ENCODE peak calls at places on chromosomes 3 and 15, in four cellular contexts. One of them, this sample, is unnamed.

GRCh38 chr15:33553157-33553556 is 242.4 kb downstream of the RYR3 start:
- DNase-seq in fibroblast of mammary gland: peak
- DNase-seq in choroid plexus epithelial cell: no peak
- DNase-seq in bronchial epithelial cell: no peak
- DNase-seq in this sample: no peak

GRCh38 chr3:125062904-125063618 is 7.3 kb upstream of the HEG1 start:
- DNase-seq in fibroblast of mammary gland: peak
- DNase-seq in choroid plexus epithelial cell: peak
- DNase-seq in bronchial epithelial cell: peak
- DNase-seq in this sample: peak

GRCh38 chr3:48268936-48269551 is 28.1 kb downstream of the ZNF589 start:
- DNase-seq in fibroblast of mammary gland: peak
- DNase-seq in choroid plexus epithelial cell: no peak
- DNase-seq in bronchial epithelial cell: peak
- DNase-seq in this sample: no peak

GRCh38 chr3:109117939-109118338 is at the start of gene MORC1:
- DNase-seq in fibroblast of mammary gland: no peak
- DNase-seq in choroid plexus epithelial cell: no peak
- DNase-seq in bronchial epithelial cell: no peak
- DNase-seq in this sample: no peak

GRCh38 chr3:58688563-58688962 is 22.0 kb upstream of the FAM3D start:
- DNase-seq in fibroblast of mammary gland: no peak
- DNase-seq in choroid plexus epithelial cell: no peak
- DNase-seq in bronchial epithelial cell: no peak
- DNase-seq in this sample: no peak

GRCh38 chr3:59432676-59433075 is 382.9 kb upstream of the CFAP20DC start:
- DNase-seq in fibroblast of mammary gland: peak
- DNase-seq in choroid plexus epithelial cell: peak
- DNase-seq in bronchial epithelial cell: peak
- DNase-seq in this sample: peak

GRCh38 chr3:11522398-11522715 is 121.4 kb downstream of the VGLL4 start:
- DNase-seq in fibroblast of mammary gland: peak
- DNase-seq in choroid plexus epithelial cell: peak
- DNase-seq in bronchial epithelial cell: peak
- DNase-seq in this sample: peak

GRCh38 chr3:47762233-47762632 is 19.5 kb downstream of the SMARCC1 start:
- DNase-seq in fibroblast of mammary gland: peak
- DNase-seq in choroid plexus epithelial cell: no peak
- DNase-seq in bronchial epithelial cell: no peak
- DNase-seq in this sample: no peak

GRCh38 chr3:28673438-28673837 is 324.8 kb upstream of the AZI2 start:
- DNase-seq in fibroblast of mammary gland: no peak
- DNase-seq in choroid plexus epithelial cell: no peak
- DNase-seq in bronchial epithelial cell: no peak
- DNase-seq in this sample: no peak

GRCh38 chr3:124707667-124708066 is 22.6 kb upstream of the UMPS start:
- DNase-seq in fibroblast of mammary gland: peak
- DNase-seq in choroid plexus epithelial cell: peak
- DNase-seq in bronchial epithelial cell: peak
- DNase-seq in this sample: peak

GRCh38 chr3:38165722-38166387 is 518 bp downstream of the OXSR1 start:
- DNase-seq in fibroblast of mammary gland: peak
- DNase-seq in choroid plexus epithelial cell: peak
- DNase-seq in bronchial epithelial cell: no peak
- DNase-seq in this sample: peak

GRCh38 chr15:25790003-25790660 is 73.0 kb downstream of the ATP10A start:
- DNase-seq in fibroblast of mammary gland: peak
- DNase-seq in choroid plexus epithelial cell: peak
- DNase-seq in bronchial epithelial cell: no peak
- DNase-seq in this sample: peak

GRCh38 chr3:170814822-170815221 is 55.2 kb downstream of the RPL22L1 start:
- DNase-seq in fibroblast of mammary gland: no peak
- DNase-seq in choroid plexus epithelial cell: no peak
- DNase-seq in bronchial epithelial cell: no peak
- DNase-seq in this sample: no peak

GRCh38 chr15:66400351-66400774 is 13.7 kb downstream of the MAP2K1 start:
- DNase-seq in fibroblast of mammary gland: peak
- DNase-seq in choroid plexus epithelial cell: peak
- DNase-seq in bronchial epithelial cell: peak
- DNase-seq in this sample: peak

GRCh38 chr3:52205727-52206372 is 7.9 kb downstream of the ALAS1 start:
- DNase-seq in fibroblast of mammary gland: peak
- DNase-seq in choroid plexus epithelial cell: no peak
- DNase-seq in bronchial epithelial cell: peak
- DNase-seq in this sample: no peak

GRCh38 chr15:54206586-54207321 is 228.5 kb downstream of the UNC13C start:
- DNase-seq in fibroblast of mammary gland: no peak
- DNase-seq in choroid plexus epithelial cell: no peak
- DNase-seq in bronchial epithelial cell: no peak
- DNase-seq in this sample: no peak

GRCh38 chr3:62833538-62833937 is 41.7 kb downstream of the CADPS start:
- DNase-seq in fibroblast of mammary gland: peak
- DNase-seq in choroid plexus epithelial cell: peak
- DNase-seq in bronchial epithelial cell: no peak
- DNase-seq in this sample: no peak

GRCh38 chr3:14801668-14802067 is 17.1 kb upstream of the FGD5 start:
- DNase-seq in fibroblast of mammary gland: no peak
- DNase-seq in choroid plexus epithelial cell: no peak
- DNase-seq in bronchial epithelial cell: no peak
- DNase-seq in this sample: no peak

GRCh38 chr3:192835818-192836468 is 81.7 kb downstream of the MB21D2 start:
- DNase-seq in fibroblast of mammary gland: peak
- DNase-seq in choroid plexus epithelial cell: peak
- DNase-seq in bronchial epithelial cell: no peak
- DNase-seq in this sample: peak

GRCh38 chr3:16145176-16145575 is 29.3 kb upstream of the GALNT15 start:
- DNase-seq in fibroblast of mammary gland: no peak
- DNase-seq in choroid plexus epithelial cell: no peak
- DNase-seq in bronchial epithelial cell: no peak
- DNase-seq in this sample: no peak

GRCh38 chr3:171187706-171188290 is 161.3 kb upstream of the SLC2A2 start:
- DNase-seq in fibroblast of mammary gland: peak
- DNase-seq in choroid plexus epithelial cell: peak
- DNase-seq in bronchial epithelial cell: peak
- DNase-seq in this sample: peak

GRCh38 chr3:65687741-65688140 is 351.0 kb downstream of the MAGI1 start:
- DNase-seq in fibroblast of mammary gland: no peak
- DNase-seq in choroid plexus epithelial cell: no peak
- DNase-seq in bronchial epithelial cell: no peak
- DNase-seq in this sample: no peak

GRCh38 chr15:99916668-99917223 is 183.5 kb upstream of the LYSMD4 start:
- DNase-seq in fibroblast of mammary gland: no peak
- DNase-seq in choroid plexus epithelial cell: no peak
- DNase-seq in bronchial epithelial cell: no peak
- DNase-seq in this sample: no peak

GRCh38 chr3:185685231-185686035 is 99.3 kb downstream of the SENP2 start:
- DNase-seq in fibroblast of mammary gland: no peak
- DNase-seq in choroid plexus epithelial cell: no peak
- DNase-seq in bronchial epithelial cell: no peak
- DNase-seq in this sample: no peak

GRCh38 chr3:14725564-14726420 is 50.9 kb downstream of the C3orf20 start:
- DNase-seq in fibroblast of mammary gland: peak
- DNase-seq in choroid plexus epithelial cell: peak
- DNase-seq in bronchial epithelial cell: no peak
- DNase-seq in this sample: no peak

GRCh38 chr3:169662215-169663070 is 1.1 kb downstream of the MECOM start:
- DNase-seq in fibroblast of mammary gland: peak
- DNase-seq in choroid plexus epithelial cell: peak
- DNase-seq in bronchial epithelial cell: peak
- DNase-seq in this sample: peak

GRCh38 chr3:36796896-36797295 is 32.5 kb upstream of the DCLK3 start:
- DNase-seq in fibroblast of mammary gland: peak
- DNase-seq in choroid plexus epithelial cell: peak
- DNase-seq in bronchial epithelial cell: peak
- DNase-seq in this sample: peak

GRCh38 chr15:48913141-48913540 is 35.2 kb downstream of the EID1 start:
- DNase-seq in fibroblast of mammary gland: no peak
- DNase-seq in choroid plexus epithelial cell: no peak
- DNase-seq in bronchial epithelial cell: peak
- DNase-seq in this sample: no peak

GRCh38 chr15:25248583-25249235 is 190.1 kb downstream of the UBE3A start:
- DNase-seq in fibroblast of mammary gland: no peak
- DNase-seq in choroid plexus epithelial cell: no peak
- DNase-seq in bronchial epithelial cell: no peak
- DNase-seq in this sample: no peak

GRCh38 chr15:39059886-39060285 is 495.3 kb upstream of the RASGRP1 start:
- DNase-seq in fibroblast of mammary gland: no peak
- DNase-seq in choroid plexus epithelial cell: no peak
- DNase-seq in bronchial epithelial cell: no peak
- DNase-seq in this sample: no peak

GRCh38 chr15:65550681-65551098 is 20.4 kb downstream of the HACD3 start:
- DNase-seq in fibroblast of mammary gland: peak
- DNase-seq in choroid plexus epithelial cell: peak
- DNase-seq in bronchial epithelial cell: no peak
- DNase-seq in this sample: peak

GRCh38 chr3:131386429-131386926 is 4.9 kb downstream of the NUDT16 start:
- DNase-seq in fibroblast of mammary gland: peak
- DNase-seq in choroid plexus epithelial cell: peak
- DNase-seq in bronchial epithelial cell: no peak
- DNase-seq in this sample: no peak

DNA sequence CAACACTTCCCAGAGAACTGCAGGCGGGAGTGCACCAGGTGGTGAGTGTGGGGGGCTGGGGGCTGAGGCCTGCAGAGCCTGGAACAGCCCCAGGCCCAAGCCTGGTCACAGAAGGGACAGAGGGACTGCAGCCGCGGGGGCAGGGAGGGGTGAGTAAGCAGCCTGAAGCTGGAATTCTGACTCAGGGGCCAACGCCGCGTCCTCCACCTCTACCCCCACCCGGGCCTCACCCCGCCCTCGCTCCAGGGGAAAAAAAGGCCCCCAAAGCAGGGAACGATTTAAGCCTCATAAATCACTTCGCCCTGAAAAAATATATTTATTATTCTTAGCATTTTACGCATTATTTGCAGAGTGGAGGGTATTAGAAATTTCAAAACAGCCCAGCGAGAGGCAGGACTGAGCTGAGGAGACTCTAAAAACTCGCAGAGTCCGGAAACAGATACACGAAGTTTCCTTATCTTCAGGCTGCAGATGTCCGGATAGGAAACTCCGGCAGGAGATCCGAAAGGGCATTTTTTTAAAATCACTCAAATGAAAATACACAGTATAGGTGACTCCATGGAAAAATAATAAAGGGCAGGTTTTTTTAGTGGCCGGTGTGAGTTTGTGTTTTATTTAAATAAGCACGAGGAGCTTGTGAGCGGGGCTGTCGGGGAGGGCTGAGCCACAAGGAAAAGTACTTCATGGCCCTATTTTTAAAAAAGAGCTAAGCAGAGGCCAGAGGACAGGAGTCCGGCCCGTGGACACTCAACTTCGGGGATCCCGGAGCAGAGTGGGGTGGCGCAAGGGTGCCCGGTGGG is 9.9 kb downstream of the GATA2 start:
- DNase-seq in fibroblast of mammary gland: peak
- DNase-seq in choroid plexus epithelial cell: peak
- DNase-seq in bronchial epithelial cell: peak
- DNase-seq in this sample: peak
- H3K4me3 ChIP-seq in fibroblast of mammary gland: no peak
- H3K4me3 ChIP-seq in choroid plexus epithelial cell: no peak
- H3K4me3 ChIP-seq in bronchial epithelial cell: no peak
- H3K4me3 ChIP-seq in this sample: no peak

DNA sequence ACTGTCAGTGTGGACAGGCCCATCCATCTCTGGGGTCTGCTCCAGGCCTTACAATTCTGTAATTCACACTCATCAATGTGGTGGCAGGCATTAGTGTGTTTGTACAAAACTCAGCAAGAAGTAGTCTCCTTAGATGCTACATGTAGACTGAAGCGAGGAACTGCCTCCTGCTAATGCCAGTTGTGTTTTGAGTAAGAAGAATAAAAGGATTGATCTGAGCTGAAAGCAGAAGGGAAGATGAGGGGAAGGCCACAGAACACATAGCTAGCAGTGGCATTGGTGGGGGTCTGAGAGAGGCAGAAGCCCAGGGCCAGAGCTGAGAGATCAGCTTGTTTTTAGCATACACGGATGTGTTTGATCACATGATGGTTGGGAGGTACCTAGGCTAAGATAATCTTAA is 144.1 kb downstream of the TIGIT start:
- DNase-seq in fibroblast of mammary gland: no peak
- DNase-seq in choroid plexus epithelial cell: no peak
- DNase-seq in bronchial epithelial cell: no peak
- DNase-seq in this sample: no peak
- H3K4me3 ChIP-seq in fibroblast of mammary gland: no peak
- H3K4me3 ChIP-seq in choroid plexus epithelial cell: no peak
- H3K4me3 ChIP-seq in bronchial epithelial cell: no peak
- H3K4me3 ChIP-seq in this sample: no peak

DNA sequence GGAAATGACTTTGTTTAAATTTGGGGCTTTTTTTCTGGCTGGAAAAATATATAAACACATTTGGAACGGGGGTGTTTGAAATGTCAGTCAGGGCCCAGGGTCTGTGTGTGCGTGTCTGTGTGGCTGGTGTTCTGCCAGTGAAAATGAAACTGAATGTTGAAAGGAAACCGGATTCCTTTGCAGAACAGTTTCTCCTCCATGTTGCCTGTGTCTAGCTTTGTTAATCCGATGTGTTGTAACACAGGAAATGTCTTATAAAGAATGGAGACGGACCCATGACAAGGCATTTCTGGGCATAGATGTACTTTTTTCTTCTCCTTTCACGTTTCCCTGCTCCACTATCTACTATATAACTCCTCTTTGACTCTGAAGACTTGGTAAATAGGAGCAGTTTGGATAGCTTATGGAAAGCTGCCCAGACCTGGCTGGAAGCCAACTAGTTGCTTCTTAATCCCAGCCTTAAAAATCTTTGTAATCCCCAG is 2.8 kb downstream of the SQOR start:
- DNase-seq in fibroblast of mammary gland: peak
- DNase-seq in choroid plexus epithelial cell: peak
- DNase-seq in bronchial epithelial cell: peak
- DNase-seq in this sample: peak
- H3K4me3 ChIP-seq in fibroblast of mammary gland: peak
- H3K4me3 ChIP-seq in choroid plexus epithelial cell: peak
- H3K4me3 ChIP-seq in bronchial epithelial cell: peak
- H3K4me3 ChIP-seq in this sample: no peak

GRCh38 chr3:106176734-106177133 is 307.9 kb upstream of the CBLB start:
- DNase-seq in fibroblast of mammary gland: peak
- DNase-seq in choroid plexus epithelial cell: peak
- DNase-seq in bronchial epithelial cell: no peak
- DNase-seq in this sample: no peak
- H3K4me3 ChIP-seq in fibroblast of mammary gland: no peak
- H3K4me3 ChIP-seq in choroid plexus epithelial cell: peak
- H3K4me3 ChIP-seq in bronchial epithelial cell: no peak
- H3K4me3 ChIP-seq in this sample: no peak

GRCh38 chr3:196275126-196275525 is 12.4 kb downstream of the PCYT1A start:
- DNase-seq in fibroblast of mammary gland: peak
- DNase-seq in choroid plexus epithelial cell: peak
- DNase-seq in bronchial epithelial cell: no peak
- DNase-seq in this sample: no peak
- H3K4me3 ChIP-seq in fibroblast of mammary gland: no peak
- H3K4me3 ChIP-seq in choroid plexus epithelial cell: no peak
- H3K4me3 ChIP-seq in bronchial epithelial cell: no peak
- H3K4me3 ChIP-seq in this sample: no peak